ENCODE peak calls at places on chromosome 22, in eight cellular contexts. J, X, B, M, G, D, R and V are unnamed samples.

GRCh38 chr22:48868554-48868953 is 959.1 kb downstream of the BRD1 start:
- DNase-seq in J (no peak), X (peak; percentile 22), B (no peak), M (no peak), G (no peak), D (no peak), R (no peak), V (no peak)

GRCh38 chr22:36160499-36160942 is at the start of gene APOL3:
- DNase-seq in J (peak; percentile 75), X (peak; percentile 88), B (peak; percentile 47), M (peak; percentile 77), G (peak; percentile 86), D (peak; percentile 74), R (peak; percentile 80), V (no peak)

GRCh38 chr22:50531546-50532352 is 1.9 kb upstream of the TYMP start:
- DNase-seq in J (no peak), X (peak; percentile 89), B (peak; percentile 41), M (peak; percentile 91), G (peak; percentile 88), D (peak; percentile 84), R (peak; percentile 58), V (no peak)

GRCh38 chr22:49366437-49366836 is 461.2 kb downstream of the BRD1 start:
- DNase-seq in J (no peak), X (no peak), B (no peak), M (no peak), G (no peak), D (peak; percentile 13), R (no peak), V (no peak)

GRCh38 chr22:22558071-22558971 is 744 bp downstream of the PRAME start:
- DNase-seq in J (no peak), X (no peak), B (no peak), M (no peak), G (no peak), D (no peak), R (no peak), V (no peak)

GRCh38 chr22:36613958-36614357 is 85.0 kb upstream of the EIF3D start:
- DNase-seq in J (no peak), X (peak; percentile 14), B (peak; percentile 39), M (no peak), G (no peak), D (no peak), R (no peak), V (no peak)

GRCh38 chr22:50186789-50187523 is 1.2 kb downstream of the TRABD start:
- DNase-seq in J (peak; percentile 64), X (peak; percentile 81), B (peak; percentile 25), M (peak; percentile 51), G (peak; percentile 55), D (peak; percentile 51), R (peak; percentile 19), V (no peak)

GRCh38 chr22:49528420-49528720 is 299.3 kb downstream of the BRD1 start:
- DNase-seq in J (no peak), X (no peak), B (no peak), M (no peak), G (no peak), D (no peak), R (no peak), V (no peak)

GRCh38 chr22:26172389-26172990 is 3.2 kb downstream of the SEZ6L start:
- DNase-seq in J (peak; percentile 56), X (peak; percentile 52), B (peak; percentile 4), M (no peak), G (peak; percentile 58), D (no peak), R (peak; percentile 1), V (no peak)

GRCh38 chr22:31102441-31103081 is 4.8 kb downstream of the SELENOM start:
- DNase-seq in J (no peak), X (peak; percentile 83), B (peak; percentile 98), M (no peak), G (peak; percentile 94), D (peak; percentile 69), R (peak; percentile 99), V (no peak)

GRCh38 chr22:23079240-23079768 is 9.0 kb downstream of the GNAZ start:
- DNase-seq in J (no peak), X (no peak), B (no peak), M (no peak), G (no peak), D (no peak), R (no peak), V (no peak)

GRCh38 chr22:17827466-17827865 is 53.2 kb upstream of the BID start:
- DNase-seq in J (no peak), X (no peak), B (no peak), M (no peak), G (no peak), D (no peak), R (no peak), V (no peak)

GRCh38 chr22:17828502-17829080 is 54.3 kb upstream of the BID start:
- DNase-seq in J (no peak), X (no peak), B (no peak), M (no peak), G (no peak), D (no peak), R (no peak), V (no peak)

GRCh38 chr22:17831527-17832251 is 57.4 kb upstream of the BID start:
- DNase-seq in J (no peak), X (no peak), B (no peak), M (no peak), G (peak; percentile 73), D (no peak), R (no peak), V (no peak)

GRCh38 chr22:17830041-17830961 is 56.0 kb upstream of the BID start:
- DNase-seq in J (peak; percentile 69), X (peak; percentile 94), B (peak; percentile 75), M (peak; percentile 83), G (peak; percentile 92), D (peak; percentile 91), R (peak; percentile 80), V (peak; percentile 63)

DNA sequence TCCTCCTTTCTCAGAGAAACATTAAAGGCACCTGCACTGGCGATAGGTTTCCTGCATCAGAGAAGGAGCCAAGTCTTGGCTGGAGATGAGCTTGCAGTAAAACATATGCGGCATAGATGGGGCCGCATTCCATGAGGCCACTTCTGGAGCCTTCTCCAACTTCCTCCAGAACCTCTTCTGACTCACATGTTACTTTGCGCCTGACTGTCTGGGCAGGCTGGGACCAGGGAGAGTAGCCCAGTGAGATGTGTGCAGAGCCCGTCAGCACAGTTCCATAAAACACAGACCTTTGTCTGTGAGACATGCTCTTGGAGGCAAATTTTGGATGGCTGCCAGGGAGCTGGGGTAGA is 55.4 kb upstream of the BID start:
- DNase-seq in J (no peak), X (no peak), B (peak; percentile 22), M (no peak), G (no peak), D (no peak), R (no peak), V (no peak)
- H3K36me3 ChIP-seq in J (no peaks in the 10 kb centered on the region), X (no peaks in the 10 kb centered on the region), B (peaks cover 13% of the 10 kb centered on the region), M (peaks cover 14% of the 10 kb centered on the region), G (peaks cover 36% of the 10 kb centered on the region), D (no peaks in the 10 kb centered on the region), R (no peaks in the 10 kb centered on the region), V (peaks cover 78% of the 10 kb centered on the region)

DNA sequence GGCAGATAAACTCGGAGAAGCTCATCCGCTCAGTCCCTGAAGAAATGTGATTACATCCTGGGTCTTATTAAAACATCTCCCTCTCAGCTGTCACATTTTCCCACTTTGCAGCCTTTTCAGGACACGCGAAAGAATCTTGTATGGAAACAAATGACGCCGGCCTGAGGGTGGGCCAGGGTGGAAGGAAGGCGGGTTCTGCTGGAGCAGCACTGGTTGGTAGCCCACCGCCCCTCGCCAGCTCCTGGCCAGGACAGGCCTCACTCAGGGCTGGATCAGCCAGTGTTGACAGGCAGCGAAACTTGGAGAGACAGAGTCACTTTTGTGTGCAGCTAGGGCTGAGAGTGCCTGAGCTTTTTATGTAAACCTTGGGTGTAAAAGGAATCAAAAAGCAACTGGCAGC is 371.8 kb downstream of the TBC1D22A start:
- DNase-seq in J (no peak), X (no peak), B (no peak), M (no peak), G (no peak), D (no peak), R (no peak), V (no peak)
- H3K36me3 ChIP-seq in J (no peaks in the 10 kb centered on the region), X (no peaks in the 10 kb centered on the region), B (no peaks in the 10 kb centered on the region), M (no peaks in the 10 kb centered on the region), G (no peaks in the 10 kb centered on the region), D (no peaks in the 10 kb centered on the region), R (no peaks in the 10 kb centered on the region), V (no peaks in the 10 kb centered on the region)

GRCh38 chr22:44100411-44100810 is 76.3 kb downstream of the PARVB start:
- DNase-seq in J (no peak), X (no peak), B (no peak), M (peak; percentile 24), G (peak; percentile 32), D (no peak), R (no peak), V (no peak)

GRCh38 chr22:44102856-44103255 is 77.9 kb upstream of the PARVG start:
- DNase-seq in J (no peak), X (no peak), B (no peak), M (peak; percentile 24), G (peak; percentile 29), D (no peak), R (no peak), V (no peak)

GRCh38 chr22:44107341-44107740 is 73.4 kb upstream of the PARVG start:
- DNase-seq in J (no peak), X (no peak), B (no peak), M (no peak), G (no peak), D (no peak), R (no peak), V (peak; percentile 78)

GRCh38 chr22:44102121-44102520 is 78.0 kb downstream of the PARVB start:
- DNase-seq in J (no peak), X (no peak), B (no peak), M (no peak), G (peak; percentile 8), D (no peak), R (no peak), V (no peak)

GRCh38 chr22:44103735-44104134 is 77.0 kb upstream of the PARVG start:
- DNase-seq in J (no peak), X (no peak), B (no peak), M (no peak), G (peak; percentile 27), D (no peak), R (no peak), V (no peak)
- H3K36me3 ChIP-seq in J (no peaks in the 10 kb centered on the region), X (no peaks in the 10 kb centered on the region), B (peaks cover 5% of the 10 kb centered on the region), M (peaks cover 26% of the 10 kb centered on the region), G (peaks cover 55% of the 10 kb centered on the region), D (no peaks in the 10 kb centered on the region), R (no peaks in the 10 kb centered on the region), V (peaks cover 4% of the 10 kb centered on the region)

GRCh38 chr22:43171019-43171491 is 15.9 kb downstream of the TTLL12 start:
- DNase-seq in J (no peak), X (no peak), B (no peak), M (no peak), G (peak; percentile 43), D (no peak), R (no peak), V (no peak)

GRCh38 chr22:43171607-43172006 is 15.3 kb downstream of the TTLL12 start:
- DNase-seq in J (no peak), X (peak; percentile 81), B (no peak), M (no peak), G (peak; percentile 36), D (peak; percentile 58), R (no peak), V (no peak)

GRCh38 chr22:43169310-43170130 is 17.4 kb downstream of the TTLL12 start:
- DNase-seq in J (no peak), X (no peak), B (no peak), M (no peak), G (no peak), D (no peak), R (no peak), V (no peak)

GRCh38 chr22:43168416-43169309 is 17.3 kb downstream of the TSPO start:
- DNase-seq in J (no peak), X (no peak), B (peak; percentile 32), M (no peak), G (no peak), D (no peak), R (no peak), V (no peak)

GRCh38 chr22:43170131-43170480 is 16.8 kb downstream of the TTLL12 start:
- DNase-seq in J (no peak), X (no peak), B (no peak), M (no peak), G (no peak), D (no peak), R (no peak), V (no peak)
- H3K36me3 ChIP-seq in J (no peaks in the 10 kb centered on the region), X (no peaks in the 10 kb centered on the region), B (peaks cover 43% of the 10 kb centered on the region), M (peaks cover 75% of the 10 kb centered on the region), G (peaks cover 80% of the 10 kb centered on the region), D (peaks cover 39% of the 10 kb centered on the region), R (peaks cover 20% of the 10 kb centered on the region), V (peaks cover 85% of the 10 kb centered on the region)